ENCODE peak calls at places on chromosomes 3 and 15, in four cellular contexts. One of them, this sample, is unnamed.

GRCh38 chr3:141386611-141387110 is 18.4 kb downstream of the ZBTB38 start:
- DNase-seq in HepG2: no peak
- DNase-seq in A549: no peak
- DNase-seq in H1: no peak
- DNase-seq in this sample: peak; percentile 42

GRCh38 chr3:111750278-111750884 is 108.7 kb upstream of the PHLDB2 start:
- DNase-seq in H1: no peak
- DNase-seq in A549: no peak
- DNase-seq in HepG2: no peak
- DNase-seq in this sample: no peak

GRCh38 chr3:122679467-122680291 is 960 bp upstream of the PARP14 start:
- DNase-seq in H1: no peak
- DNase-seq in A549: peak; percentile 16
- DNase-seq in HepG2: no peak
- DNase-seq in this sample: peak; percentile 70

GRCh38 chr3:25338158-25338725 is 89.8 kb upstream of the RARB start:
- DNase-seq in HepG2: no peak
- DNase-seq in A549: no peak
- DNase-seq in H1: no peak
- DNase-seq in this sample: no peak

GRCh38 chr3:194967126-194968117 is 281.7 kb downstream of the FAM43A start:
- DNase-seq in A549: no peak
- DNase-seq in H1: peak; percentile 28
- DNase-seq in HepG2: no peak
- DNase-seq in this sample: no peak

GRCh38 chr15:56475351-56475750 is 10.4 kb upstream of the MNS1 start:
- DNase-seq in H1: no peak
- DNase-seq in HepG2: no peak
- DNase-seq in A549: no peak
- DNase-seq in this sample: no peak

GRCh38 chr3:20575153-20575552 is 389.1 kb upstream of the SGO1 start:
- DNase-seq in H1: no peak
- DNase-seq in A549: no peak
- DNase-seq in HepG2: no peak
- DNase-seq in this sample: no peak

GRCh38 chr3:150145659-150146058 is 175.0 kb upstream of the PFN2 start:
- DNase-seq in H1: no peak
- DNase-seq in HepG2: no peak
- DNase-seq in A549: no peak
- DNase-seq in this sample: no peak

GRCh38 chr15:98000249-98001203 is 40.0 kb downstream of the ARRDC4 start:
- DNase-seq in H1: no peak
- DNase-seq in HepG2: no peak
- DNase-seq in A549: no peak
- DNase-seq in this sample: no peak

GRCh38 chr15:47870956-47871625 is 153.8 kb downstream of the SEMA6D start:
- DNase-seq in HepG2: no peak
- DNase-seq in A549: no peak
- DNase-seq in H1: no peak
- DNase-seq in this sample: no peak

GRCh38 chr15:43998607-43999006 is 171.8 kb downstream of the WDR76 start:
- DNase-seq in H1: no peak
- DNase-seq in HepG2: no peak
- DNase-seq in A549: no peak
- DNase-seq in this sample: no peak

GRCh38 chr3:11276901-11277300 is 4.7 kb downstream of the ATG7 start:
- DNase-seq in H1: no peak
- DNase-seq in HepG2: no peak
- DNase-seq in A549: no peak
- DNase-seq in this sample: no peak

GRCh38 chr3:64203216-64203615 is 22.1 kb downstream of the PRICKLE2 start:
- DNase-seq in H1: no peak
- DNase-seq in A549: no peak
- DNase-seq in HepG2: no peak
- DNase-seq in this sample: no peak

GRCh38 chr15:29636140-29636539 is 186.1 kb downstream of the TJP1 start:
- DNase-seq in HepG2: peak; percentile 41
- DNase-seq in A549: no peak
- DNase-seq in H1: peak; percentile 31
- DNase-seq in this sample: no peak

GRCh38 chr3:40994611-40995010 is 204.7 kb upstream of the CTNNB1 start:
- DNase-seq in A549: no peak
- DNase-seq in HepG2: no peak
- DNase-seq in H1: no peak
- DNase-seq in this sample: no peak

GRCh38 chr3:148631124-148631903 is 66.4 kb upstream of the AGTR1 start:
- DNase-seq in H1: no peak
- DNase-seq in HepG2: peak; percentile 61
- DNase-seq in A549: no peak
- DNase-seq in this sample: no peak

GRCh38 chr3:142779591-142779990 is 55.8 kb downstream of the TRPC1 start:
- DNase-seq in H1: no peak
- DNase-seq in A549: no peak
- DNase-seq in HepG2: no peak
- DNase-seq in this sample: no peak

GRCh38 chr15:37682304-37682703 is 252.1 kb upstream of the TMCO5A start:
- DNase-seq in H1: no peak
- DNase-seq in HepG2: peak; percentile 5
- DNase-seq in A549: no peak
- DNase-seq in this sample: no peak

GRCh38 chr3:127184870-127185216 is 8.1 kb upstream of the PRR23E start:
- DNase-seq in H1: peak; percentile 39
- DNase-seq in A549: no peak
- DNase-seq in HepG2: no peak
- DNase-seq in this sample: no peak

GRCh38 chr15:27165590-27165989 is 194.6 kb downstream of the GABRG3 start:
- DNase-seq in HepG2: no peak
- DNase-seq in H1: no peak
- DNase-seq in A549: no peak
- DNase-seq in this sample: no peak

GRCh38 chr3:27354161-27354560 is 15.0 kb downstream of the NEK10 start:
- DNase-seq in H1: no peak
- DNase-seq in HepG2: no peak
- DNase-seq in A549: no peak
- DNase-seq in this sample: no peak

GRCh38 chr3:103919327-103919726 is 1447.4 kb upstream of the ALCAM start:
- DNase-seq in H1: no peak
- DNase-seq in HepG2: no peak
- DNase-seq in A549: no peak
- DNase-seq in this sample: no peak

GRCh38 chr3:52615178-52615577 is 70.5 kb downstream of the PBRM1 start:
- DNase-seq in HepG2: no peak
- DNase-seq in A549: no peak
- DNase-seq in H1: no peak
- DNase-seq in this sample: no peak

GRCh38 chr3:152910966-152911365 is 76.0 kb downstream of the P2RY1 start:
- DNase-seq in A549: no peak
- DNase-seq in H1: no peak
- DNase-seq in HepG2: no peak
- DNase-seq in this sample: no peak

GRCh38 chr3:169754711-169755110 is 10.1 kb downstream of the TERC start:
- DNase-seq in A549: no peak
- DNase-seq in H1: no peak
- DNase-seq in HepG2: no peak
- DNase-seq in this sample: no peak
- TF ChIP-seq PHF8 in A549: no peak
- TF ChIP-seq PHF8 in H1: no peak
- TF ChIP-seq PHF8 in HepG2: no peak
- TF ChIP-seq PHF8 in this sample: no peak

GRCh38 chr15:89857673-89858072 is 36.1 kb downstream of the AP3S2 start:
- DNase-seq in A549: peak; percentile 49
- DNase-seq in HepG2: peak; percentile 89
- DNase-seq in H1: no peak
- DNase-seq in this sample: no peak
- TF ChIP-seq PHF8 in A549: no peak
- TF ChIP-seq PHF8 in HepG2: no peak
- TF ChIP-seq PHF8 in H1: no peak
- TF ChIP-seq PHF8 in this sample: no peak

GRCh38 chr3:22117751-22118346 is 366.8 kb upstream of the ZNF385D start:
- DNase-seq in HepG2: peak; percentile 34
- DNase-seq in A549: no peak
- DNase-seq in H1: no peak
- DNase-seq in this sample: peak; percentile 47
- TF ChIP-seq PHF8 in HepG2: no peak
- TF ChIP-seq PHF8 in A549: no peak
- TF ChIP-seq PHF8 in H1: no peak
- TF ChIP-seq PHF8 in this sample: no peak

GRCh38 chr3:61530355-61530754 is 31.0 kb upstream of the PTPRG start:
- DNase-seq in HepG2: peak; percentile 59
- DNase-seq in A549: no peak
- DNase-seq in H1: no peak
- DNase-seq in this sample: peak; percentile 14

GRCh38 chr3:61537366-61537765 is 24.0 kb upstream of the PTPRG start:
- DNase-seq in HepG2: no peak
- DNase-seq in H1: no peak
- DNase-seq in A549: no peak
- DNase-seq in this sample: no peak

GRCh38 chr3:61531528-61531927 is 29.8 kb upstream of the PTPRG start:
- DNase-seq in A549: no peak
- DNase-seq in HepG2: no peak
- DNase-seq in H1: no peak
- DNase-seq in this sample: no peak

GRCh38 chr3:61535826-61536225 is 25.5 kb upstream of the PTPRG start:
- DNase-seq in A549: no peak
- DNase-seq in HepG2: no peak
- DNase-seq in H1: no peak
- DNase-seq in this sample: no peak

DNA sequence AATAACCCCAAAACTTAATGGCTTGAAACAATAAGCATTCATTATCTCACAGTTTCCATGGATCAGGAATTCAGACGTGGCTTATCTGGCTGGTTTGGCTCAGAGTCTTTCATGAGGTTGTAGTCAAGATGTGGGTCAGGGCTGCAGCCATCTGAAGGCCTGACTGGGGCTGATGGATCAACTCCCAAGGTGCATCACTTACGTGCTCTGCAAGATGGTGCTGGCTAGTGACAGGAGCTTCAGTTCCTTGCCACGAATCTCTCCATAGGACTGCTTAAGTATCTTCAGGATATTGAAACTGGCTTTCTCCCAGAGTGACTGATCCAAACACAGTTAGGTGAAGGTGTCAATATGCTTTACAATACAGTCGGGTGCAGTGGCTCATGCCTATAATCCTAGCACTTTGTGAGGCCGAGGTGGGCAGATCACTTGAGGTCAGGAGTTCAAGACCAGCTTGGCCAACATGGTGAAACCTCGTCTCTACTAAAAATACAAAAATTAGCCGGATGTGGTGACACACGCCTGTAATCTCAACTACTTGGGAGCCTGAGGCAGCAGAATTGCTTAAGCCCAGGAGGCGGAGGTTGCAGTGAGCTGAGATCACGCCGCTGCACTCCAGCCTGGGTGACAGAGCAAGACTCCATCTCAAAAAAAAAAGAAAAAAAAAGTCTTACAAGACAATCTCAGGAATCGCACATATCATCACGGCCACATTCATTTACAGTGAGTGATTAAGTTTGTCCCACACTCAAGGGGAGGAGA is 28.5 kb upstream of the PTPRG start:
- DNase-seq in H1: no peak
- DNase-seq in HepG2: no peak
- DNase-seq in A549: no peak
- DNase-seq in this sample: no peak
- TF ChIP-seq PHF8 in H1: no peak
- TF ChIP-seq PHF8 in HepG2: no peak
- TF ChIP-seq PHF8 in A549: no peak
- TF ChIP-seq PHF8 in this sample: no peak

GRCh38 chr3:10205461-10206165 is 40.9 kb downstream of the IRAK2 start:
- DNase-seq in H1: no peak
- DNase-seq in HepG2: no peak
- DNase-seq in A549: peak; percentile 83
- DNase-seq in this sample: no peak
- TF ChIP-seq PHF8 in H1: no peak
- TF ChIP-seq PHF8 in HepG2: no peak
- TF ChIP-seq PHF8 in A549: no peak
- TF ChIP-seq PHF8 in this sample: no peak

DNA sequence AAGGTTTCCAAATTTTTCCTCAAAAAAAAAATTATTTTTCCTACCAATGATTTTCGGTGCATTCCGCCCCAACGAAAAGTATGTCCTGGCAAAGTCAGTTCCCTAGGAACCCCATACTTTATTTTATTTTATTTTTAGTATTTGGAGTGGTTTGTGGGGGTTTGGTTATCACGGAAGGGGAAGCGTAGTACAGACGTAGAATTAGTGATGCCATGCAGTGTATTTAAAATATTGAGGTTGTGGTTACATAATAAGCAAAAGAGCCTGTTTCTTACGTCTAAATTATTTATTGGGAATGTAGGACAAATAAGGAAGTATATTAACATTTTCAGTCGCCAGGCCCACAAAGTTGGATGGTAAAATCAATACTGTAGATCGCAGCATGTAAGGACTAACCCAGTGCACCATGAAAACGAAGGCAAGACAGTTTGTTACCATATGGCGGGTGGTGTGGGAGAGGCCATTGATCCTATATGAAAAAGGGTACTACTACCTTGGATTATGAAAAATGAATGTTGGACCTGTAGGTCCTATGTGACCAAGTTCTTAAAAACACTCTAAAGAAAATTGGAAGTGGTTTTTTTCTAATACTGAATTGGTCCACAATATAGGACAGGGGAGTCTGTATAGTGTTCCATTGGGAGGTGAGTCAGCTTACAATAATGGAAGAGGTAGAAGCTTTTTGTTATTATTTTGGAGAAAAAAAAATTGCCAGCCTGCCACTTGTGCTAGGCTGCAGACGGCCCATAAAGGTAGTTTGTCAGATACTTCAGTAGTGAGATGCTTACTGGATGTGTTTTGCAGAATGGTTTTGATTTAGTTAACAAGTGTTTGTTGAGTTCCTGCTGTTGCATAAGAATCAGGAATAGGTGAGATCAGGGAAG is 721 bp downstream of the DTWD1 start:
- DNase-seq in HepG2: no peak
- DNase-seq in H1: no peak
- DNase-seq in A549: no peak
- DNase-seq in this sample: peak; percentile 31
- TF ChIP-seq PHF8 in HepG2: no peak
- TF ChIP-seq PHF8 in H1: no peak
- TF ChIP-seq PHF8 in A549: no peak
- TF ChIP-seq PHF8 in this sample: no peak